ENCODE peak calls at places on chromosomes 12 and 14, in four cellular contexts. X, N, H and O are unnamed samples.

GRCh38 chr14:103169954-103170353 is 46.7 kb downstream of the TNFAIP2 start:
- DNase-seq in X (no peak), N (no peak), H (no peak), O (no peak)

GRCh38 chr12:10143205-10143604 is 13.2 kb upstream of the CLEC7A start:
- DNase-seq in X (no peak), N (no peak), H (no peak), O (no peak)

GRCh38 chr14:48325486-48325885 is 650.1 kb upstream of the MDGA2 start:
- DNase-seq in X (no peak), N (no peak), H (no peak), O (no peak)

GRCh38 chr12:53380797-53381738 is 1.1 kb downstream of the SP1 start:
- DNase-seq in X (no peak), N (peak; percentile 80), H (peak; percentile 53), O (no peak)

GRCh38 chr12:86118161-86118560 is 138.0 kb downstream of the MGAT4C start:
- DNase-seq in X (no peak), N (no peak), H (no peak), O (no peak)

GRCh38 chr12:50751921-50752721 is 11.8 kb upstream of the ATF1 start:
- DNase-seq in X (no peak), N (no peak), H (no peak), O (no peak)

GRCh38 chr12:79557690-79558315 is 133.0 kb downstream of the PAWR start:
- DNase-seq in X (no peak), N (no peak), H (no peak), O (no peak)

GRCh38 chr14:95521001-95521400 is 4.6 kb upstream of the SYNE3 start:
- DNase-seq in X (no peak), N (no peak), H (no peak), O (no peak)

GRCh38 chr12:92078167-92079053 is 67.2 kb downstream of the BTG1 start:
- DNase-seq in X (no peak), N (no peak), H (no peak), O (no peak)

GRCh38 chr14:55957950-55958349 is 160.3 kb upstream of the PELI2 start:
- DNase-seq in X (no peak), N (no peak), H (no peak), O (no peak)

GRCh38 chr12:49022558-49023178 is 4.1 kb upstream of the PRKAG1 start:
- DNase-seq in X (no peak), N (no peak), H (no peak), O (no peak)

GRCh38 chr14:89165810-89166209 is 251.2 kb downstream of the FOXN3 start:
- DNase-seq in X (no peak), N (no peak), H (no peak), O (no peak)

GRCh38 chr12:127600211-127600610 is 666.8 kb upstream of the TMEM132C start:
- DNase-seq in X (no peak), N (no peak), H (no peak), O (no peak)

GRCh38 chr14:55274760-55275159 is 3.5 kb downstream of the FBXO34 start:
- DNase-seq in X (no peak), N (no peak), H (no peak), O (no peak)

GRCh38 chr12:113260127-113260526 is 38.9 kb downstream of the TPCN1 start:
- DNase-seq in X (no peak), N (no peak), H (no peak), O (no peak)

GRCh38 chr14:98195256-98195655 is 1076.7 kb downstream of the BCL11B start:
- DNase-seq in X (no peak), N (no peak), H (no peak), O (no peak)

DNA sequence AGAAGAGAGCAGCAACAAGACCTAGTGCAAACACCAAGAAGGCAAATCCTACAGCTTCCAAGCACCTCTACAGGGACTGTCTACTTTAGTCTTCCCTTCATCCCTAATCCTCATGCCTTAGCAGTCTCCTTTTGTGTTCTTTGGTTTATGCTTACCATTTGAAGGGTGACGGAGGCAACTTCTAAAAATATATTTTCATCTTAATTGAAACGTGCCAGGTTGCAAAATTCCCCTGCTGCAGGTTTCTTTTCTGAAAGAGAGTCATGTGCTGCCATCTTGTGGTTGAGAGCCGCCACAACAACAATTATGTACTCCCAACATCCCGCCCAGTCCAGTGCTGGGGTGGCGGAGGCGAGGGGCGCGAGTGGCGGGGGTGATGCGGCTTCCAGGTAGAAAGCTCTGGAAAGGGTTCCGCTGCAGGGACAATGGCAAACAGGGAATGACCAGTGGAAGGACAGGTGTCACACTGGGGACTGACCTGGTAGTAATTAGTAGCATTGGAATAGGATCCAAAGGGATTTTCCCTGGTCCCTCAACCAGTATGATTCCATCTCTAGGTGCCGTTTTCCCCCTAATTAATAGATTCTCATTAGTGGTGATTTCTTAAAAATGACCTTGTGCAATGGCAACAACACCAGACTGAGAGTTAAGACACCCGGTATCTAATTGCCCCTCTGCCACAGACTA is 80.3 kb upstream of the GNG2 start:
- DNase-seq in X (peak; percentile 81), N (peak; percentile 83), H (no peak), O (peak; percentile 6)
- H3K4me3 ChIP-seq in X (no peak overlapping the region), N (no peak overlapping the region), H (no peak overlapping the region), O (no peak overlapping the region)

GRCh38 chr14:79584679-79585078 is 626.6 kb downstream of the DIO2 start:
- DNase-seq in X (no peak), N (no peak), H (no peak), O (no peak)
- TF ChIP-seq CTCF in X (no peak), N (no peak), H (no peak), O (no peak)

DNA sequence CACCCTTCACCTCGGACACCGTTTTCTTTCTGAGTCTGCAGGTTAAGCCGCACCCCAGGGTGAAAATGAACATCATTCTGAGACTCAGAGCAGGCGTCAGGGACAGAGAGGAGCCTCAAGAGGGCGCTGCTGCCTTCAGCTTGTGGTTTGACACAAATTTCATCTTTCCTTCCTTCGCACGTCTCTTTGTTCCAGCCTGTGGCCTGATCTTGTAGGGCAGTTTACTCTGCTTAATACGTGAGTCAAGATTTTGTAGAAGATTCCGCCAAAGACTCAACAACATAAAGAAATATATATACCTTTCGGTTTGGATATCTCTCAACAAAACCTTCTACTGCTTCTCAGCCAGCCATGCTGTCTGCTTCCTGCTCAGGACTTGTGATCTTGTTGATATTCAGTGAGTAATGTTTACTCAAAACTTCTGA is 329.3 kb upstream of the OR4E1 start:
- DNase-seq in X (no peak), N (no peak), H (no peak), O (no peak)
- H3K4me3 ChIP-seq in X (no peak overlapping the region), N (no peak overlapping the region), H (no peak overlapping the region), O (no peak overlapping the region)

GRCh38 chr14:105399441-105399775 is 1.1 kb downstream of the TEX22 start:
- DNase-seq in X (no peak), N (peak; percentile 77), H (no peak), O (no peak)

GRCh38 chr14:105397350-105397931 is 897 bp upstream of the TEX22 start:
- DNase-seq in X (no peak), N (peak; percentile 83), H (no peak), O (no peak)

GRCh38 chr14:105398726-105399440 is 545 bp downstream of the TEX22 start:
- DNase-seq in X (no peak), N (no peak), H (no peak), O (no peak)

GRCh38 chr14:105400016-105400415 is 1.7 kb downstream of the TEX22 start:
- DNase-seq in X (no peak), N (no peak), H (no peak), O (no peak)

GRCh38 chr14:105398044-105398725 is at the start of gene TEX22:
- DNase-seq in X (peak; percentile 89), N (peak; percentile 98), H (peak; percentile 96), O (no peak)
- TF ChIP-seq CTCF in X (no peak), N (peak; percentile 28), H (peak; percentile 37), O (no peak)

GRCh38 chr12:118498171-118498570 is 121.8 kb downstream of the SUDS3 start:
- DNase-seq in X (peak; percentile 58), N (no peak), H (no peak), O (no peak)
- H3K4me3 ChIP-seq in X (no peak overlapping the region), N (no peak overlapping the region), H (no peak overlapping the region), O (no peak overlapping the region)